ENCODE peak calls at places on chromosomes 4 and X, in four cellular contexts. One of them, this sample, is unnamed. For H3K9me3, the result is how much of the 10 kb centered on the place peaks cover.

GRCh38 chr4:108417923-108418322 is 202.5 kb upstream of the RPL34 start:
- DNase-seq in sigmoid colon: no peak
- DNase-seq in stomach: no peak
- DNase-seq in heart left ventricle: no peak
- DNase-seq in this sample: no peak

GRCh38 chrX:81202989-81203388 is 1.1 kb downstream of the SH3BGRL start:
- DNase-seq in stomach: no peak
- DNase-seq in heart left ventricle: no peak
- DNase-seq in sigmoid colon: no peak
- DNase-seq in this sample: no peak

GRCh38 chr4:8940792-8941491 is 69.3 kb upstream of the HMX1 start:
- DNase-seq in sigmoid colon: no peak
- DNase-seq in stomach: no peak
- DNase-seq in heart left ventricle: no peak
- DNase-seq in this sample: no peak

GRCh38 chr4:8245879-8246833 is 23.4 kb upstream of the HTRA3 start:
- DNase-seq in sigmoid colon: no peak
- DNase-seq in heart left ventricle: no peak
- DNase-seq in stomach: no peak
- DNase-seq in this sample: no peak

GRCh38 chr4:85763207-85763606 is 288.3 kb downstream of the ARHGAP24 start:
- DNase-seq in sigmoid colon: no peak
- DNase-seq in stomach: no peak
- DNase-seq in heart left ventricle: no peak
- DNase-seq in this sample: no peak

GRCh38 chr4:98468744-98469143 is 189.7 kb downstream of the TSPAN5 start:
- DNase-seq in heart left ventricle: peak
- DNase-seq in sigmoid colon: no peak
- DNase-seq in stomach: no peak
- DNase-seq in this sample: no peak

GRCh38 chr4:108751321-108751720 is 11.5 kb downstream of the ETNPPL start:
- DNase-seq in heart left ventricle: no peak
- DNase-seq in sigmoid colon: no peak
- DNase-seq in stomach: no peak
- DNase-seq in this sample: no peak

GRCh38 chr4:99670409-99671073 is 12.9 kb upstream of the C4orf54 start:
- DNase-seq in stomach: no peak
- DNase-seq in sigmoid colon: no peak
- DNase-seq in heart left ventricle: no peak
- DNase-seq in this sample: no peak

GRCh38 chr4:26104056-26104685 is 190.2 kb downstream of the SMIM20 start:
- DNase-seq in sigmoid colon: no peak
- DNase-seq in stomach: no peak
- DNase-seq in heart left ventricle: no peak
- DNase-seq in this sample: no peak

GRCh38 chr4:78059524-78059889 is 2.4 kb downstream of the FRAS1 start:
- DNase-seq in sigmoid colon: peak
- DNase-seq in heart left ventricle: peak
- DNase-seq in stomach: peak
- DNase-seq in this sample: no peak

GRCh38 chr4:96566755-96567154 is 726.9 kb downstream of the PDHA2 start:
- DNase-seq in heart left ventricle: no peak
- DNase-seq in sigmoid colon: no peak
- DNase-seq in stomach: no peak
- DNase-seq in this sample: no peak

GRCh38 chrX:30309139-30309571 is at the start of gene NR0B1:
- DNase-seq in sigmoid colon: no peak
- DNase-seq in heart left ventricle: peak
- DNase-seq in stomach: no peak
- DNase-seq in this sample: no peak

GRCh38 chrX:37876716-37877115 is 29.3 kb upstream of the DYNLT3 start:
- DNase-seq in stomach: no peak
- DNase-seq in sigmoid colon: no peak
- DNase-seq in heart left ventricle: no peak
- DNase-seq in this sample: no peak

GRCh38 chr4:122826000-122826595 is 533 bp upstream of the FGF2 start:
- DNase-seq in heart left ventricle: no peak
- DNase-seq in sigmoid colon: no peak
- DNase-seq in stomach: no peak
- DNase-seq in this sample: no peak

GRCh38 chrX:130523460-130524394 is 121.9 kb downstream of the RBMX2 start:
- DNase-seq in sigmoid colon: no peak
- DNase-seq in heart left ventricle: peak
- DNase-seq in stomach: peak
- DNase-seq in this sample: no peak

GRCh38 chr4:83138979-83139378 is 24.4 kb upstream of the PLAC8 start:
- DNase-seq in heart left ventricle: no peak
- DNase-seq in stomach: no peak
- DNase-seq in sigmoid colon: no peak
- DNase-seq in this sample: peak

GRCh38 chr4:8871417-8872401 is at the start of gene HMX1:
- DNase-seq in sigmoid colon: no peak
- DNase-seq in heart left ventricle: no peak
- DNase-seq in stomach: no peak
- DNase-seq in this sample: no peak

GRCh38 chr4:105154576-105154975 is 7.9 kb downstream of the TET2 start:
- DNase-seq in heart left ventricle: no peak
- DNase-seq in sigmoid colon: no peak
- DNase-seq in stomach: no peak
- DNase-seq in this sample: no peak

GRCh38 chr4:143356493-143356892 is 19.8 kb downstream of the GAB1 start:
- DNase-seq in stomach: no peak
- DNase-seq in sigmoid colon: no peak
- DNase-seq in heart left ventricle: no peak
- DNase-seq in this sample: no peak

GRCh38 chr4:125315571-125316390 is 1.0 kb downstream of the FAT4 start:
- DNase-seq in heart left ventricle: peak
- DNase-seq in sigmoid colon: peak
- DNase-seq in stomach: peak
- DNase-seq in this sample: peak

GRCh38 chr4:99998062-99998880 is 48.2 kb upstream of the H2AZ1 start:
- DNase-seq in sigmoid colon: no peak
- DNase-seq in heart left ventricle: no peak
- DNase-seq in stomach: no peak
- DNase-seq in this sample: no peak

GRCh38 chr4:32684160-32684559 is 1964.0 kb downstream of the PCDH7 start:
- DNase-seq in heart left ventricle: no peak
- DNase-seq in stomach: no peak
- DNase-seq in sigmoid colon: no peak
- DNase-seq in this sample: no peak

GRCh38 chr4:54384152-54384551 is 155.1 kb downstream of the PDGFRA start:
- DNase-seq in heart left ventricle: no peak
- DNase-seq in stomach: no peak
- DNase-seq in sigmoid colon: no peak
- DNase-seq in this sample: no peak

GRCh38 chr4:54384563-54384962 is 155.5 kb downstream of the PDGFRA start:
- DNase-seq in heart left ventricle: peak
- DNase-seq in stomach: peak
- DNase-seq in sigmoid colon: no peak
- DNase-seq in this sample: peak

GRCh38 chr4:54382623-54383022 is 153.5 kb downstream of the PDGFRA start:
- DNase-seq in sigmoid colon: no peak
- DNase-seq in heart left ventricle: no peak
- DNase-seq in stomach: no peak
- DNase-seq in this sample: no peak

GRCh38 chr4:54386693-54387092 is 157.6 kb downstream of the PDGFRA start:
- DNase-seq in stomach: no peak
- DNase-seq in heart left ventricle: no peak
- DNase-seq in sigmoid colon: no peak
- DNase-seq in this sample: no peak

DNA sequence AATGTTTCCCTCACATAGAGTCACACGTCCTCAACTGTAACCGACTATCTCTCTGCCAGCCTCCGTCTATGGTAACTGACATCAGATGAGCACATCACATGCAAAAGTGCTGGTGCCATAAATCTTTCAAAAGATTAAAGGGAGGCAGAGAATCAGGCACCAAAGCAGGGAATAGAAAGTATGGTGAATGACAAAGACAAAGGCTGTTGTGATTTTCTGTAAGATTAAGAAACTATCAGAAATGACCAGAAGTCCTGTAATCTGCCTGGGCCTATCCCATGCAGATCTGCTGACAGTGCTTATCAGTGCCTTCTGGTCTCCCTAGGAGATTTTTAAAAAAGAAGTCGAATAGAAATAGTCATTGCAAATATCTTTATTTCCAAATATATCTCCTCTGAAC is 157.2 kb downstream of the PDGFRA start:
- DNase-seq in sigmoid colon: no peak
- DNase-seq in stomach: no peak
- DNase-seq in heart left ventricle: no peak
- DNase-seq in this sample: no peak
- H3K9me3 ChIP-seq in sigmoid colon: under half
- H3K9me3 ChIP-seq in stomach: under half
- H3K9me3 ChIP-seq in heart left ventricle: under half
- H3K9me3 ChIP-seq in this sample: under half

GRCh38 chr4:3450643-3451042 is 8.9 kb downstream of the HGFAC start:
- DNase-seq in heart left ventricle: no peak
- DNase-seq in sigmoid colon: no peak
- DNase-seq in stomach: no peak
- DNase-seq in this sample: no peak

GRCh38 chr4:3449574-3450534 is 8.1 kb downstream of the HGFAC start:
- DNase-seq in stomach: no peak
- DNase-seq in sigmoid colon: no peak
- DNase-seq in heart left ventricle: no peak
- DNase-seq in this sample: no peak

GRCh38 chr4:3449047-3449573 is 7.3 kb downstream of the HGFAC start:
- DNase-seq in stomach: no peak
- DNase-seq in heart left ventricle: no peak
- DNase-seq in sigmoid colon: no peak
- DNase-seq in this sample: no peak

GRCh38 chr4:3451956-3452355 is 10.2 kb downstream of the HGFAC start:
- DNase-seq in heart left ventricle: no peak
- DNase-seq in stomach: no peak
- DNase-seq in sigmoid colon: no peak
- DNase-seq in this sample: no peak

DNA sequence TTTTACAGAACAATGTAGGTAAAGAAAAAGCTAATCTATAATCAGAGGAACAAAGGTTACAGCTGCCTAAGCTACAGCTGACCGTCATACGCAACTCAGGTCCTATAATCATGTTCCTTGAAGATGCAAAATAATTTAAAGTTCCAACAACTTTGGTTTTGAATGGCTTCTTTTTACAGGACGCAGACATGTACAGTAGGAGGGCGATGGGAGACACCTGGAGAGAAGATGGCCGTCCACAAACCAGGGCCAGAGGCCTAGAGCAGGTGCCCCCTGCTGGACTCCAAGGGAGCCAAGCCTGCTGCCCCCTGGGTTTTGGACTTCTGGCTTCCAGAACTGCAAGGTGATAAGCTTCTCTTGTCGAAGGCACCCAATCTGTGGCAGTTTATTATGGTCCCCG is 10.6 kb downstream of the HGFAC start:
- DNase-seq in sigmoid colon: no peak
- DNase-seq in stomach: no peak
- DNase-seq in heart left ventricle: no peak
- DNase-seq in this sample: no peak
- TF ChIP-seq CTCF in sigmoid colon: no peak
- TF ChIP-seq CTCF in stomach: no peak
- TF ChIP-seq CTCF in heart left ventricle: peak
- TF ChIP-seq CTCF in this sample: peak

GRCh38 chr4:144644368-144645101 is 1.4 kb upstream of the HHIP start:
- DNase-seq in sigmoid colon: no peak
- DNase-seq in heart left ventricle: no peak
- DNase-seq in stomach: no peak
- DNase-seq in this sample: no peak

GRCh38 chr4:144647095-144647959 is 1.4 kb downstream of the HHIP start:
- DNase-seq in heart left ventricle: no peak
- DNase-seq in sigmoid colon: no peak
- DNase-seq in stomach: no peak
- DNase-seq in this sample: no peak

GRCh38 chr4:144646523-144647094 is 653 bp downstream of the HHIP start:
- DNase-seq in heart left ventricle: no peak
- DNase-seq in stomach: no peak
- DNase-seq in sigmoid colon: no peak
- DNase-seq in this sample: no peak

GRCh38 chr4:144645102-144645469 is 870 bp upstream of the HHIP start:
- DNase-seq in sigmoid colon: no peak
- DNase-seq in stomach: no peak
- DNase-seq in heart left ventricle: no peak
- DNase-seq in this sample: no peak

GRCh38 chr4:144645621-144646522 is at the start of gene HHIP:
- DNase-seq in stomach: peak
- DNase-seq in sigmoid colon: peak
- DNase-seq in heart left ventricle: peak
- DNase-seq in this sample: peak
- TF ChIP-seq POLR2A in stomach: no peak
- TF ChIP-seq POLR2A in sigmoid colon: no peak
- TF ChIP-seq POLR2A in heart left ventricle: no peak
- TF ChIP-seq POLR2A in this sample: no peak

GRCh38 chrX:135931644-135932487 is 38.4 kb downstream of the SAGE1 start:
- DNase-seq in sigmoid colon: no peak
- DNase-seq in stomach: peak
- DNase-seq in heart left ventricle: peak
- DNase-seq in this sample: peak
- H3K9me3 ChIP-seq in sigmoid colon: under half
- H3K9me3 ChIP-seq in stomach: under half
- H3K9me3 ChIP-seq in heart left ventricle: under half
- H3K9me3 ChIP-seq in this sample: under half

GRCh38 chr4:135966936-135967335 is 1565.4 kb downstream of the PCDH18 start:
- DNase-seq in heart left ventricle: no peak
- DNase-seq in stomach: no peak
- DNase-seq in sigmoid colon: no peak
- DNase-seq in this sample: no peak
- TF ChIP-seq CTCF in heart left ventricle: no peak
- TF ChIP-seq CTCF in stomach: no peak
- TF ChIP-seq CTCF in sigmoid colon: no peak
- TF ChIP-seq CTCF in this sample: no peak

GRCh38 chr4:186722856-186723206 is 825 bp downstream of the FAT1 start:
- DNase-seq in sigmoid colon: no peak
- DNase-seq in stomach: no peak
- DNase-seq in heart left ventricle: no peak
- DNase-seq in this sample: no peak

GRCh38 chr4:186724048-186724860 is 598 bp upstream of the FAT1 start:
- DNase-seq in heart left ventricle: peak
- DNase-seq in stomach: peak
- DNase-seq in sigmoid colon: peak
- DNase-seq in this sample: no peak

GRCh38 chr4:186725422-186726149 is 1.9 kb upstream of the FAT1 start:
- DNase-seq in sigmoid colon: peak
- DNase-seq in stomach: peak
- DNase-seq in heart left ventricle: peak
- DNase-seq in this sample: no peak

GRCh38 chr4:186726150-186726439 is 2.4 kb upstream of the FAT1 start:
- DNase-seq in stomach: no peak
- DNase-seq in sigmoid colon: no peak
- DNase-seq in heart left ventricle: no peak
- DNase-seq in this sample: no peak

GRCh38 chr4:186723207-186724047 is at the start of gene FAT1:
- DNase-seq in stomach: peak
- DNase-seq in sigmoid colon: peak
- DNase-seq in heart left ventricle: peak
- DNase-seq in this sample: peak
- TF ChIP-seq POLR2A in stomach: no peak
- TF ChIP-seq POLR2A in sigmoid colon: peak
- TF ChIP-seq POLR2A in heart left ventricle: no peak
- TF ChIP-seq POLR2A in this sample: peak

GRCh38 chr4:186724861-186725419 is 1.3 kb upstream of the FAT1 start:
- DNase-seq in stomach: no peak
- DNase-seq in sigmoid colon: no peak
- DNase-seq in heart left ventricle: no peak
- DNase-seq in this sample: no peak
- H3K9me3 ChIP-seq in stomach: under half
- H3K9me3 ChIP-seq in sigmoid colon: under half
- H3K9me3 ChIP-seq in heart left ventricle: under half
- H3K9me3 ChIP-seq in this sample: under half

This sample was measured in Peyer's patch.